ENCODE peak calls at places on chromosome 12, in six cellular contexts. Y is SK-N-SH, M is HCT116, W is K562, V is H1, D is HepG2. K is an unnamed sample. For H3K4me1, the result is how much of the 10 kb centered on the place peaks cover.

GRCh38 chr12:92698466-92698865 is 4.3 kb upstream of the PLEKHG7 start:
- DNase-seq in W (no peak), M (no peak), Y (no peak), D (no peak), V (no peak), K (no peak)

GRCh38 chr12:118371354-118372282 is 1.1 kb downstream of the TAOK3 start:
- DNase-seq in M (no peak), D (no peak), W (peak), Y (peak), V (no peak), K (no peak)

GRCh38 chr12:38625306-38625705 is 280.1 kb downstream of the CPNE8 start:
- DNase-seq in M (no peak), D (no peak), W (no peak), V (no peak), Y (no peak), K (no peak)

GRCh38 chr12:89373772-89374572 is 21.7 kb upstream of the DUSP6 start:
- DNase-seq in W (no peak), V (no peak), M (no peak), D (no peak), Y (no peak), K (no peak)

GRCh38 chr12:56522486-56523193 is 1.0 kb downstream of the RBMS2 start:
- DNase-seq in W (peak), V (no peak), D (no peak), Y (peak), M (no peak), K (no peak)

GRCh38 chr12:2154050-2154449 is 101.3 kb downstream of the CACNA1C start:
- DNase-seq in W (no peak), M (no peak), D (no peak), V (no peak), Y (no peak), K (no peak)

GRCh38 chr12:113135178-113136127 is at the start of gene RASAL1:
- DNase-seq in M (peak), W (peak), Y (peak), V (peak), D (peak), K (no peak)

GRCh38 chr12:6745751-6746525 is 7.0 kb downstream of the MLF2 start:
- DNase-seq in M (no peak), W (no peak), V (no peak), D (no peak), Y (no peak), K (no peak)

GRCh38 chr12:12546314-12546772 is 16.3 kb downstream of the DUSP16 start:
- DNase-seq in Y (no peak), W (no peak), D (peak), V (no peak), M (no peak), K (no peak)

GRCh38 chr12:114241973-114242434 is 163.9 kb downstream of the TBX5 start:
- DNase-seq in M (peak), D (no peak), W (peak), Y (no peak), V (no peak), K (no peak)

GRCh38 chr12:78918221-78918620 is 53.6 kb downstream of the SYT1 start:
- DNase-seq in W (no peak), D (no peak), Y (peak), V (no peak), M (no peak), K (no peak)

GRCh38 chr12:58202933-58203713 is 261.8 kb downstream of the ATP23 start:
- DNase-seq in V (no peak), Y (no peak), D (no peak), M (no peak), W (no peak), K (no peak)

GRCh38 chr12:27434673-27435565 is 11.6 kb upstream of the SMCO2 start:
- DNase-seq in Y (peak), D (no peak), M (no peak), W (peak), V (no peak), K (no peak)

GRCh38 chr12:9792961-9793617 is 32.4 kb upstream of the CD69 start:
- DNase-seq in Y (no peak), W (peak), D (no peak), V (no peak), M (no peak), K (no peak)

GRCh38 chr12:116126610-116127009 is 150.9 kb downstream of the MED13L start:
- DNase-seq in Y (no peak), V (no peak), W (no peak), M (no peak), D (no peak), K (no peak)

GRCh38 chr12:96121271-96121711 is 72.9 kb upstream of the ELK3 start:
- DNase-seq in D (no peak), Y (no peak), M (no peak), V (no peak), W (no peak), K (no peak)

GRCh38 chr12:29783773-29784666 is at the start of gene TMTC1:
- DNase-seq in D (no peak), Y (peak), W (no peak), V (peak), M (no peak), K (no peak)

GRCh38 chr12:9381619-9382018 is 173.4 kb upstream of the PZP start:
- DNase-seq in M (no peak), D (peak), Y (no peak), W (no peak), V (no peak), K (no peak)

GRCh38 chr12:88339966-88340365 is 197.9 kb downstream of the TMTC3 start:
- DNase-seq in M (no peak), D (no peak), V (no peak), Y (no peak), W (no peak), K (no peak)

GRCh38 chr12:42421844-42422779 is 96.1 kb downstream of the PPHLN1 start:
- DNase-seq in W (peak), V (no peak), M (no peak), Y (peak), D (no peak), K (no peak)

GRCh38 chr12:100826323-100826722 is 31.7 kb downstream of the ANO4 start:
- DNase-seq in Y (no peak), V (no peak), W (peak), M (peak), D (peak), K (no peak)

GRCh38 chr12:24057920-24058476 is 108.5 kb upstream of the SOX5 start:
- DNase-seq in D (no peak), W (no peak), M (no peak), Y (peak), V (no peak), K (no peak)

GRCh38 chr12:48002773-48003218 is 1.5 kb downstream of the COL2A1 start:
- DNase-seq in Y (peak), W (no peak), M (no peak), D (no peak), V (no peak), K (no peak)

GRCh38 chr12:726281-727140 is 25.9 kb upstream of the WNK1 start:
- DNase-seq in Y (no peak), V (no peak), W (no peak), D (peak), M (no peak), K (peak)

GRCh38 chr12:104026841-104027599 is 23.0 kb downstream of the GLT8D2 start:
- DNase-seq in Y (no peak), D (no peak), W (no peak), M (no peak), V (no peak), K (no peak)

GRCh38 chr12:52611080-52611468 is 7.3 kb downstream of the KRT73 start:
- DNase-seq in Y (no peak), W (no peak), D (no peak), M (no peak), V (no peak), K (no peak)

GRCh38 chr12:15629108-15629507 is 160.1 kb downstream of the EPS8 start:
- DNase-seq in D (peak), V (no peak), W (no peak), M (peak), Y (no peak), K (peak)

GRCh38 chr12:55974308-55974724 is 438 bp downstream of the RAB5B start:
- DNase-seq in V (no peak), D (peak), M (no peak), Y (peak), W (peak), K (no peak)

DNA sequence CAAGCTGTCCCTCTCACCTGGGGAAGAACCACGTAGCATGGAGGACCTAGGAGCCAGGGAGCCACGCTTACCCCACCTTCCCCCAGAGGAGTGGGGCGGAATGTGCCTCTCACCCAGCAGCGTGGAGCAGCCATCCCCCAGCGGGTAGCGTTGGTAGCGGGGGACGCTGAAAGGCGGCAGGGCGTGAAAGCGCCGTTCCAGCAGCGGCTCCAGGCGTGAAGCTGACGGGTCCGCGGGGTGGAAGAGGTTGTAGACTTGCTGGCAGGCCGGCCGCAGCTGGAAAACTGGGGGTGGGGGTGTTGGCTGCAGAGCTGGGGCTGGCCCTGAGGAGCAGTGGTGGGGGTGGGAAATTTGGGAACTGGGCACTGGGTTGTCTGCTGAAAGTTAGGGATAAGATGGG is 11.9 kb downstream of the ARL6IP4 start:
- DNase-seq in V (no peak), M (no peak), W (no peak), Y (no peak), D (no peak), K (no peak)
- H3K4me1 ChIP-seq in V (under half), M (under half), W (under half), Y (under half), D (under half), K (under half)

DNA sequence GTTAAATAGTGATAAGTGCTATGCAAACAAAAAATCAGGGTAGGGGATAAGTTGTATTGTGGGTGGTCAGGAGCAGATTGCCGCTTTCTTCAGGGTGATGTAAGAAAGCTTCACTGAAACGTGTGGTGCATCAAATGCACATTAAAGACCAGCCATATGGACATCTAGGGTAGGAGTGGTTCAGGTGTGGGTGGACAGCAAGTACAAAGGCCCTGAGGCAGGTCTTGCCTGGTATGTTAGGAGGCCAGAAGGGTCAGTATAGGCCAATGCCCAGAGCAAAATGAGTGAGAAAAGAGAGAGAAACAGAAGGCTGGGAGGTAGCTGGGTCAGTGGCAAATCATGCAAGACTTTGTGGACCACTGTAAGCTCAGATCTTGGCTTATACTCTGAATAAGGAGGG is 25.6 kb upstream of the CISTR start:
- DNase-seq in M (no peak), Y (no peak), V (no peak), W (no peak), D (no peak), K (no peak)
- TF ChIP-seq SIN3A in M (no peak), Y (no peak), V (no peak), W (no peak), D (no peak), K (no peak)

GRCh38 chr12:124549629-124550028 is 17.8 kb downstream of the NCOR2 start:
- DNase-seq in W (no peak), V (no peak), M (no peak), D (no peak), Y (no peak), K (no peak)
- H3K4me1 ChIP-seq in W (under half), V (under half), M (half or more), D (under half), Y (under half), K (half or more)

DNA sequence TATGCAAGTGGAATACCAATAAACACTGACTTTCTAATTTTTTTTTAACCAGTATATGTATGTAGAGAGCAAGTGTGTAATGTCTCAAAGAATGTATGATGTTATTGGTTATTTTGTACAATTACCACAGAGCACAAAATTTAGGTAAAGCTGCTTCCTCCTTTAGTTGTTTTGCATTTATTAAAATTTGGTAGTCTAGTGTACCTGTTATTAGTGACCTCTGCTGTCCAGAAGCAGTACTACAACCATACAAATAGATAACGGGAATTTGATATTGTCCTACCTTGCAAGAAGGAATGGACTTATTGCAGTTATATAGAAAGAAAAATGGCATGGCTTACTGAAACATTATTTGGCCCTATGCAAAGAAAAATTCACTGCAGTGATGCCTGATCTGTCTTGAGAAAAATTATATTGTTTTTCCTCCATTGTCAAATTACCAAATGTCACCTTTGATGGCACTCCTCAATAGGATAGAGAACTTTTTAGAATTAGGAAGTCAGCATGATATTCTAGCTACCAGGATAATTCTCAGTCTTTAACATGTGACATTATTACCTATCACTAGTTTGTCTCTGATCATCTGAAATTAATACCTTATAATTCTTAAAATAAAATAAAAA is 153.9 kb upstream of the RMST start:
- DNase-seq in M (peak), Y (no peak), W (peak), D (peak), V (no peak), K (peak)
- TF ChIP-seq SIN3A in M (no peak), Y (no peak), W (no peak), D (no peak), V (no peak), K (no peak)

DNA sequence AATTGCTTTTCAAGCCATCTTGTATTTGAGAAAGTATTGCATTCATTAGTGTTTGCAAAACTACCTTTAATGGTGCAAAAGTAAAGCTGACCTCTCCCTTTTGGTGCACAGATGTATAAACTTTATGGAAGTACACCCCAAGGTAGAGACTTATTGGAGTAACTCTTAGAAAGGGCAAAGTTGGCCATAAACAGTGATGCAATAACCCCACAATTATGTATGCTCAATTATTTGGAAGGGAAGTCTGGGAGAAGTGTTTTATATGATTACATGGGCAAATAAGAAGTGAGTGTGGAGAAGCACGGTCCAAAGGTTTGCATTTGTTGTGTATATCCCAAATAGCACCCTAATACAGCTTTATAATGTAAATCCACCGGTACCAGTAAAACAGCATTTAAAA is 70.3 kb downstream of the HMGA2 start:
- DNase-seq in Y (no peak), D (no peak), M (no peak), W (no peak), V (no peak), K (no peak)
- H3K4me1 ChIP-seq in Y (half or more), D (half or more), M (half or more), W (under half), V (under half), K (half or more)

GRCh38 chr12:132429932-132430643 is 59.9 kb upstream of the FBRSL1 start:
- DNase-seq in M (peak), Y (no peak), D (no peak), V (no peak), W (peak), K (no peak)

GRCh38 chr12:132432721-132433577 is 57.0 kb upstream of the FBRSL1 start:
- DNase-seq in M (no peak), Y (no peak), W (no peak), D (no peak), V (no peak), K (no peak)

GRCh38 chr12:132429122-132429931 is 60.6 kb upstream of the FBRSL1 start:
- DNase-seq in M (no peak), W (no peak), D (peak), Y (peak), V (no peak), K (no peak)

GRCh38 chr12:132432126-132432525 is 57.8 kb upstream of the FBRSL1 start:
- DNase-seq in V (no peak), W (no peak), D (no peak), M (no peak), Y (no peak), K (no peak)

DNA sequence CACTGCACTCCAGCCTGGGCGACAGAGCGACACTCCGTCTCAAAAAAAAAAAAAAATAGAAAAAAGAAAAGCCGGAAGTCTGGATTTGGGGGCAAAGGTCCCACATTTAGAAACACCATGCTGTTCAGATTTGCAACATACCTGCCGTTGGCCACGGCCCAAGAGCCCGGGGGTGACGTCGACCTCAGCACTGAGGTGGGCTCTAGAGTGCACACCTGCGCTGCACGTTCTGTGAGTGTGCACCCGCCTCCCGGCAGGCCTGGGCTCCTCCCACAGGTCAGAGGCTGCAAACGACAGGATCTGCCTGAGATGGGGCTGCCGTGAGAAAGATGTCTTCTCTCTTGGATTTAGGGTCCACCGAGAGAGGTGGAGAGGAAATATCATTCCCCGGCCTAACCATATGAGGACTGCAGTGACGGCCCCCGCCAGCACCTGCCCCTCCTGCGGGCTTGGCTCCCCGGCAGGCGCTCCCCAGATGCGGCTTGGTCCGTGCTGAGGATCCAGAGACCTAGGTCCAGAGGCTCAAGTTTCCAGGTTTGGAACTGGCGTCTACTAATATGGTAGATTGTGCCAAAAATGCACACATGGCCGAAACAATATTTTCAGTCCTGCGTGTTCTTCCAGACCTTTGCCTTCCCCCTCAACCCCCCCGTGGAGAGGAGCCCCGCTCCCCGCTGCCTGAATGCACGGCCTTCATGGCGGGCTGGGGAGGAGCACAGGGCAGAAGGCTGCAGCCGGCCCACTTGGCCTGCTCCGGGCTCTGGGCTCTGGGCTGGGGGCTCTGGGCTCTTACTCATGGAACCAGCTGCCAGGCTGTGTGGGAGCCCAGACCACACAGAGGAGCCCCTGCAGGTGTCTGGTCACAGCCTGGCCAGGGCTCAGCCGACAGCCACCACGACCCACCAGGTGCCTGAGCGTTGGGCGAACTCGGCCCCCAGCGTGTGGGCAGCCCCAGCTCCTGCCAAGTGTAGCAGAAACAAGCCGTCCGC is 58.8 kb upstream of the FBRSL1 start:
- DNase-seq in W (no peak), Y (no peak), D (no peak), M (no peak), V (no peak), K (no peak)
- TF ChIP-seq SIN3A in W (no peak), Y (no peak), D (no peak), M (no peak), V (no peak), K (no peak)

K was measured in Panc1.